ENCODE peak calls at places on chromosome 12, in four cellular contexts. S, L, Y and I are unnamed samples.

GRCh38 chr12:38771871-38772270 is 133.5 kb downstream of the CPNE8 start:
- DNase-seq in S (no peak), L (no peak), Y (no peak), I (peak)

GRCh38 chr12:53543539-53543938 is 36.3 kb upstream of the NPFF start:
- DNase-seq in S (peak), L (peak), Y (peak), I (peak)

GRCh38 chr12:84756961-84757360 is 155.6 kb downstream of the SLC6A15 start:
- DNase-seq in S (no peak), L (peak), Y (peak), I (no peak)

GRCh38 chr12:68178774-68179439 is 19.4 kb upstream of the IFNG start:
- DNase-seq in S (no peak), L (no peak), Y (no peak), I (no peak)

GRCh38 chr12:119308743-119309456 is 25.6 kb upstream of the CCDC60 start:
- DNase-seq in S (peak), L (no peak), Y (no peak), I (no peak)

GRCh38 chr12:91811481-91812287 is 334.0 kb downstream of the BTG1 start:
- DNase-seq in S (peak), L (peak), Y (no peak), I (peak)

GRCh38 chr12:74365178-74365964 is 172.3 kb upstream of the ATXN7L3B start:
- DNase-seq in S (no peak), L (peak), Y (no peak), I (peak)

GRCh38 chr12:6769003-6769389 is 2.8 kb downstream of the PTMS start:
- DNase-seq in S (peak), L (no peak), Y (no peak), I (peak)

GRCh38 chr12:44317651-44318126 is 481.8 kb downstream of the TMEM117 start:
- DNase-seq in S (no peak), L (peak), Y (no peak), I (peak)

GRCh38 chr12:63023926-63024325 is 89.0 kb upstream of the PPM1H start:
- DNase-seq in S (no peak), L (no peak), Y (no peak), I (no peak)

GRCh38 chr12:132305991-132306884 is 23.2 kb downstream of the GALNT9 start:
- DNase-seq in S (peak), L (no peak), Y (no peak), I (no peak)

GRCh38 chr12:48016373-48017020 is 12.2 kb upstream of the COL2A1 start:
- DNase-seq in S (no peak), L (no peak), Y (no peak), I (no peak)

GRCh38 chr12:54173906-54174471 is 14.8 kb downstream of the SMUG1 start:
- DNase-seq in S (no peak), L (no peak), Y (no peak), I (no peak)

GRCh38 chr12:57129311-57130288 is 1.3 kb downstream of the LRP1 start:
- DNase-seq in S (peak), L (peak), Y (no peak), I (no peak)

GRCh38 chr12:96400631-96401060 is 407 bp upstream of the CDK17 start:
- DNase-seq in S (no peak), L (peak), Y (no peak), I (peak)

GRCh38 chr12:15629761-15630160 is 159.4 kb downstream of the EPS8 start:
- DNase-seq in S (no peak), L (peak), Y (peak), I (peak)

GRCh38 chr12:24997970-24998582 is 49.2 kb upstream of the BCAT1 start:
- DNase-seq in S (no peak), L (peak), Y (peak), I (peak)

GRCh38 chr12:124675881-124676688 is 108.7 kb upstream of the NCOR2 start:
- DNase-seq in S (peak), L (peak), Y (no peak), I (peak)

GRCh38 chr12:83850531-83850930 is 1062.1 kb downstream of the SLC6A15 start:
- DNase-seq in S (no peak), L (no peak), Y (no peak), I (no peak)

GRCh38 chr12:89733579-89734201 is 25.1 kb upstream of the ATP2B1 start:
- DNase-seq in S (no peak), L (peak), Y (peak), I (peak)

GRCh38 chr12:57280234-57281062 is 29.5 kb upstream of the STAC3 start:
- DNase-seq in S (no peak), L (peak), Y (peak), I (peak)

GRCh38 chr12:105162174-105162573 is 54.6 kb downstream of the WASHC4 start:
- DNase-seq in S (no peak), L (no peak), Y (no peak), I (no peak)

GRCh38 chr12:55499810-55500252 is 7.7 kb downstream of the OR6C68 start:
- DNase-seq in S (no peak), L (no peak), Y (no peak), I (no peak)

GRCh38 chr12:6538420-6539275 is 4.3 kb downstream of the GAPDH start:
- DNase-seq in S (peak), L (no peak), Y (no peak), I (no peak)

GRCh38 chr12:75558262-75558661 is 46.9 kb upstream of the KRR1 start:
- DNase-seq in S (no peak), L (no peak), Y (no peak), I (no peak)

GRCh38 chr12:93793007-93793406 is 115.8 kb downstream of the CRADD start:
- DNase-seq in S (no peak), L (no peak), Y (no peak), I (peak)

GRCh38 chr12:88814789-88815188 is 234.5 kb upstream of the KITLG start:
- DNase-seq in S (no peak), L (no peak), Y (no peak), I (no peak)

GRCh38 chr12:88111074-88111652 is 30.7 kb downstream of the CEP290 start:
- DNase-seq in S (no peak), L (peak), Y (peak), I (peak)

GRCh38 chr12:122882908-122883563 is 12.9 kb downstream of the VPS37B start:
- DNase-seq in S (no peak), L (no peak), Y (no peak), I (no peak)

GRCh38 chr12:104521731-104522130 is 65.0 kb downstream of the CHST11 start:
- DNase-seq in S (no peak), L (peak), Y (no peak), I (no peak)

GRCh38 chr12:5796171-5797091 is 148.6 kb downstream of the ANO2 start:
- DNase-seq in S (no peak), L (no peak), Y (no peak), I (no peak)

GRCh38 chr12:114384746-114385145 is 21.2 kb downstream of the TBX5 start:
- DNase-seq in S (no peak), L (peak), Y (peak), I (peak)

GRCh38 chr12:5706247-5706646 is 238.8 kb downstream of the ANO2 start:
- DNase-seq in S (no peak), L (no peak), Y (no peak), I (no peak)

GRCh38 chr12:92362785-92363184 is 217.1 kb upstream of the BTG1 start:
- DNase-seq in S (no peak), L (no peak), Y (no peak), I (no peak)

GRCh38 chr12:38906482-38907170 is 1.2 kb upstream of the CPNE8 start:
- DNase-seq in S (peak), L (peak), Y (peak), I (peak)

GRCh38 chr12:71840226-71840847 is 778 bp downstream of the TBC1D15 start:
- DNase-seq in S (no peak), L (peak), Y (peak), I (peak)

GRCh38 chr12:91343010-91343409 is 160.4 kb upstream of the DCN start:
- DNase-seq in S (no peak), L (no peak), Y (no peak), I (no peak)

GRCh38 chr12:105368047-105368646 is 37.7 kb downstream of the C12orf75 start:
- DNase-seq in S (no peak), L (no peak), Y (no peak), I (no peak)

GRCh38 chr12:97487470-97487869 is 24.9 kb downstream of the RMST start:
- DNase-seq in S (no peak), L (no peak), Y (no peak), I (no peak)

GRCh38 chr12:50621435-50622304 is 116.9 kb downstream of the DIP2B start:
- DNase-seq in S (no peak), L (no peak), Y (no peak), I (no peak)

DNA sequence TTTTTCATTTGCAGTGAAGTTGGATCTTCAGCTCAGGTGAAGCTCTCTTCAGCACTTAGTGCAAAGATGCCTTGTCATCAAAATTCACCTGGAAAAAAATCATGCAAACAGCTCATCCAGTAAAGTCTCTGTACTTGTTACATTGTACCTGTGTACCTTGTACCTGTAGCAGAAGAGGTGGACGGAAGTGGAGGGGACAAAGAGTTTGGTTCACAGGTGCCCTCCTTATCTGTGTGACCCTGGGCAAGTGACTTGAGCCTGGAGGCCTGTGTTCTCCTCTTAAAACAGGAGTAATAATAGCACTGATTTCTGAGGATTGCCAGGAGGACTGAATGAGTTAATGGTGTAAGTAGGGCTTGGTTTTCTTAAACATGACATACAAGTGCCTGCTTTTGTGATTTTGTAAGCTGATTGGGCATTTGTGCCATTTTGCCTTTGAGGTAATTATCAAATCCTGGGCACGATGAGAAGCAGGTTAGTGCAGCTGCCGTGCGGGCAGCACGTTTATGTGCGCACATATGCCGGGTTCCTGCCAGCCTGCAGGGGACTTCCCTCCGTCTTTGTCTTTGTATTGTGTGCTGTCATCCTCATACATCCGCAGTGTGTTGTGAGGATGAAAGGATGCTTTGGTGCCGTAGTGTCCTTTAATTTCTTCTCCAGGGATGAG is 54.2 kb downstream of the ADGRD1 start:
- DNase-seq in S (no peak), L (no peak), Y (no peak), I (no peak)
- H3K4me3 ChIP-seq in S (no peak), L (no peak), Y (no peak), I (no peak)

DNA sequence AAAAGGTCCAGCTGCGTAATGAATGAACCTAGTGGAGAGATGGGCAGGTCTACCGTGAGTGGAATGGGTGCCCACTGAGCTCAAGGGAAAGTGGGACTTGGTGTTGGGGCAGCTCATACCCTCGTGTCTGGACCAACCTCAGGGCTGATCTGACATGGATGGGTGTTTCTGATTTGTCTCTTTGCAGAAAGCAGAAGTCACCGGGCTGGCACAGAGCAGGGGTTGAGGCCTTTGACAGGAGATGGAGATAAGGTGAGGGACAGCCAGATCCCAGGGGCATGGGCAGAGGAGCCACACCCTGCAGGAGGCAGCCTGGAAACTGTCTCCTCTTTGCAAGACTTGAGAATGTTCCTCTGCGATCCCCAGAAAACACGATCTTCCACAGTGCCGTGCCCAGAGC is 20.9 kb upstream of the PPP1CC start:
- DNase-seq in S (no peak), L (no peak), Y (no peak), I (no peak)
- TF ChIP-seq CTCF in S (no peak), L (no peak), Y (no peak), I (no peak)

GRCh38 chr12:58487280-58488141 is 432.8 kb downstream of the LRIG3 start:
- DNase-seq in S (no peak), L (no peak), Y (peak), I (peak)

GRCh38 chr12:58479403-58479802 is 440.9 kb downstream of the LRIG3 start:
- DNase-seq in S (no peak), L (no peak), Y (no peak), I (no peak)

GRCh38 chr12:58481811-58482210 is 438.5 kb downstream of the LRIG3 start:
- DNase-seq in S (no peak), L (no peak), Y (no peak), I (no peak)
- H3K4me3 ChIP-seq in S (no peak), L (no peak), Y (no peak), I (no peak)

DNA sequence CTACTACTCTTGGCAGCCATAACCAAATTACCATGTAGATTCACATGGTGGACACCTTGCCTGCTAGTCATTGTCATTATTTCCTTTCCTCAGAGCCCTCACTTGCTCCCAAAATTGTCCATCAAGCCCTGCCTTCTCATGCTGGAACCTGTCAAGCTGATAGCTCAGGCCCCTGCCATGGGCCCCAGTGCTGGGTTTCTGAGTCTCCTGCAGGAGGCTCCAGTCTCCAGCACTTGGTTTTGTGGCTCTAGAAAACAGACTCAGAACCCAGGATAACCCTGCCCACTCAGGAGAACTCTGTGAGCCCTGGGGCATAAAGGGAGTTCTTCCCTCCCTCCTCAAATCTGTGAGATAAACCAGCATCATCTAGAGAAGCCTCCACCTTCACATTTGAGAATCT is 10.8 kb downstream of the KRT71 start:
- DNase-seq in S (no peak), L (no peak), Y (no peak), I (no peak)
- TF ChIP-seq CTCF in S (no peak), L (no peak), Y (no peak), I (no peak)

GRCh38 chr12:95212576-95212975 is 4.7 kb downstream of the FGD6 start:
- DNase-seq in S (no peak), L (no peak), Y (no peak), I (no peak)
- H3K4me3 ChIP-seq in S (no peak), L (no peak), Y (no peak), I (no peak)

GRCh38 chr12:205026-205425 is 8.9 kb downstream of the SLC6A12 start:
- DNase-seq in S (no peak), L (no peak), Y (no peak), I (no peak)
- TF ChIP-seq CTCF in S (no peak), L (no peak), Y (no peak), I (no peak)

GRCh38 chr12:65826513-65827171 is 2.4 kb downstream of the HMGA2 start:
- DNase-seq in S (no peak), L (peak), Y (peak), I (peak)
- H3K4me3 ChIP-seq in S (peak), L (peak), Y (peak), I (peak)

GRCh38 chr12:26465419-26466097 is 270.2 kb downstream of the SSPN start:
- DNase-seq in S (no peak), L (peak), Y (no peak), I (no peak)
- TF ChIP-seq CTCF in S (no peak), L (peak), Y (peak), I (no peak)